ENCODE peak calls at places on chromosomes 3 and 15, in five cellular contexts. One of them, this sample, is unnamed.

GRCh38 chr3:65174713-65175112 is 486.9 kb upstream of the ADAMTS9 start:
- DNase-seq in foreskin fibroblast: no peak
- DNase-seq in activated naive CD4-positive, alpha-beta T cell treated with anti-CD3 and anti-CD28 coated beads, Interleukin-2, amount 50 U/mL, for 72 hours: no peak
- DNase-seq in omental fat pad: no peak
- DNase-seq in psoas muscle: no peak
- DNase-seq in this sample: no peak

GRCh38 chr15:28967071-28967470 is 81.3 kb downstream of the APBA2 start:
- DNase-seq in foreskin fibroblast: no peak
- DNase-seq in activated naive CD4-positive, alpha-beta T cell treated with anti-CD3 and anti-CD28 coated beads, Interleukin-2, amount 50 U/mL, for 72 hours: no peak
- DNase-seq in omental fat pad: no peak
- DNase-seq in psoas muscle: no peak
- DNase-seq in this sample: no peak

GRCh38 chr3:13610006-13610570 is 61.2 kb downstream of the FBLN2 start:
- DNase-seq in foreskin fibroblast: no peak
- DNase-seq in activated naive CD4-positive, alpha-beta T cell treated with anti-CD3 and anti-CD28 coated beads, Interleukin-2, amount 50 U/mL, for 72 hours: no peak
- DNase-seq in omental fat pad: no peak
- DNase-seq in psoas muscle: no peak
- DNase-seq in this sample: no peak

GRCh38 chr3:24641628-24642027 is 147.0 kb upstream of the THRB start:
- DNase-seq in foreskin fibroblast: no peak
- DNase-seq in activated naive CD4-positive, alpha-beta T cell treated with anti-CD3 and anti-CD28 coated beads, Interleukin-2, amount 50 U/mL, for 72 hours: no peak
- DNase-seq in omental fat pad: no peak
- DNase-seq in psoas muscle: no peak
- DNase-seq in this sample: no peak

GRCh38 chr3:56822501-56822900 is 20.8 kb upstream of the ARHGEF3 start:
- DNase-seq in foreskin fibroblast: no peak
- DNase-seq in activated naive CD4-positive, alpha-beta T cell treated with anti-CD3 and anti-CD28 coated beads, Interleukin-2, amount 50 U/mL, for 72 hours: no peak
- DNase-seq in omental fat pad: no peak
- DNase-seq in psoas muscle: no peak
- DNase-seq in this sample: no peak

GRCh38 chr3:5194801-5195509 is 7.4 kb downstream of the EDEM1 start:
- DNase-seq in foreskin fibroblast: peak; percentile 80
- DNase-seq in activated naive CD4-positive, alpha-beta T cell treated with anti-CD3 and anti-CD28 coated beads, Interleukin-2, amount 50 U/mL, for 72 hours: no peak
- DNase-seq in omental fat pad: no peak
- DNase-seq in psoas muscle: no peak
- DNase-seq in this sample: peak; percentile 86

GRCh38 chr15:52082197-52083036 is 30.2 kb downstream of the BCL2L10 start:
- DNase-seq in foreskin fibroblast: no peak
- DNase-seq in activated naive CD4-positive, alpha-beta T cell treated with anti-CD3 and anti-CD28 coated beads, Interleukin-2, amount 50 U/mL, for 72 hours: no peak
- DNase-seq in omental fat pad: no peak
- DNase-seq in psoas muscle: no peak
- DNase-seq in this sample: no peak

GRCh38 chr3:89851974-89852621 is 744.7 kb downstream of the EPHA3 start:
- DNase-seq in foreskin fibroblast: peak; percentile 59
- DNase-seq in activated naive CD4-positive, alpha-beta T cell treated with anti-CD3 and anti-CD28 coated beads, Interleukin-2, amount 50 U/mL, for 72 hours: no peak
- DNase-seq in omental fat pad: no peak
- DNase-seq in psoas muscle: no peak
- DNase-seq in this sample: peak; percentile 24

GRCh38 chr15:51251591-51251990 is 86.8 kb downstream of the CYP19A1 start:
- DNase-seq in foreskin fibroblast: no peak
- DNase-seq in activated naive CD4-positive, alpha-beta T cell treated with anti-CD3 and anti-CD28 coated beads, Interleukin-2, amount 50 U/mL, for 72 hours: no peak
- DNase-seq in omental fat pad: no peak
- DNase-seq in psoas muscle: no peak
- DNase-seq in this sample: no peak

GRCh38 chr15:51318382-51319150 is 19.8 kb downstream of the CYP19A1 start:
- DNase-seq in foreskin fibroblast: peak; percentile 45
- DNase-seq in activated naive CD4-positive, alpha-beta T cell treated with anti-CD3 and anti-CD28 coated beads, Interleukin-2, amount 50 U/mL, for 72 hours: no peak
- DNase-seq in omental fat pad: no peak
- DNase-seq in psoas muscle: no peak
- DNase-seq in this sample: no peak

GRCh38 chr3:71395470-71395869 is 188.1 kb downstream of the FOXP1 start:
- DNase-seq in foreskin fibroblast: no peak
- DNase-seq in activated naive CD4-positive, alpha-beta T cell treated with anti-CD3 and anti-CD28 coated beads, Interleukin-2, amount 50 U/mL, for 72 hours: no peak
- DNase-seq in omental fat pad: no peak
- DNase-seq in psoas muscle: no peak
- DNase-seq in this sample: no peak

GRCh38 chr3:127578168-127578567 is 12.4 kb downstream of the TPRA1 start:
- DNase-seq in foreskin fibroblast: no peak
- DNase-seq in activated naive CD4-positive, alpha-beta T cell treated with anti-CD3 and anti-CD28 coated beads, Interleukin-2, amount 50 U/mL, for 72 hours: no peak
- DNase-seq in omental fat pad: no peak
- DNase-seq in psoas muscle: no peak
- DNase-seq in this sample: no peak

GRCh38 chr15:88769161-88769971 is 33.9 kb upstream of the ACAN start:
- DNase-seq in foreskin fibroblast: peak; percentile 18
- DNase-seq in activated naive CD4-positive, alpha-beta T cell treated with anti-CD3 and anti-CD28 coated beads, Interleukin-2, amount 50 U/mL, for 72 hours: no peak
- DNase-seq in omental fat pad: no peak
- DNase-seq in psoas muscle: no peak
- DNase-seq in this sample: no peak

GRCh38 chr3:156311930-156312329 is 191.6 kb downstream of the KCNAB1 start:
- DNase-seq in foreskin fibroblast: no peak
- DNase-seq in activated naive CD4-positive, alpha-beta T cell treated with anti-CD3 and anti-CD28 coated beads, Interleukin-2, amount 50 U/mL, for 72 hours: no peak
- DNase-seq in omental fat pad: no peak
- DNase-seq in psoas muscle: no peak
- DNase-seq in this sample: no peak

GRCh38 chr3:51585197-51585596 is 46.7 kb downstream of the RAD54L2 start:
- DNase-seq in foreskin fibroblast: no peak
- DNase-seq in activated naive CD4-positive, alpha-beta T cell treated with anti-CD3 and anti-CD28 coated beads, Interleukin-2, amount 50 U/mL, for 72 hours: no peak
- DNase-seq in omental fat pad: no peak
- DNase-seq in psoas muscle: no peak
- DNase-seq in this sample: no peak

GRCh38 chr15:44654858-44655257 is 8.6 kb downstream of the SPG11 start:
- DNase-seq in foreskin fibroblast: peak; percentile 87
- DNase-seq in activated naive CD4-positive, alpha-beta T cell treated with anti-CD3 and anti-CD28 coated beads, Interleukin-2, amount 50 U/mL, for 72 hours: no peak
- DNase-seq in omental fat pad: no peak
- DNase-seq in psoas muscle: no peak
- DNase-seq in this sample: no peak

This sample was measured in NCI-H226.